ENCODE peak calls at places on chromosome 13, in five cellular contexts. U, H, Q, R and F are unnamed samples.

GRCh38 chr13:87089391-87089790 is 581.8 kb upstream of the SLITRK5 start:
- DNase-seq in U (no peak), Q (no peak), R (no peak), H (no peak), F (no peak)

GRCh38 chr13:85588359-85588758 is 210.9 kb downstream of the SLITRK6 start:
- DNase-seq in Q (no peak), U (no peak), R (no peak), H (no peak), F (no peak)

GRCh38 chr13:71605744-71606143 is 261.3 kb downstream of the DACH1 start:
- DNase-seq in U (no peak), R (no peak), H (no peak), Q (no peak), F (no peak)

GRCh38 chr13:97274782-97275252 is 52.7 kb downstream of the MBNL2 start:
- DNase-seq in Q (no peak), R (no peak), U (no peak), H (no peak), F (peak)

GRCh38 chr13:33303885-33304284 is 18.3 kb upstream of the STARD13 start:
- DNase-seq in U (no peak), H (no peak), R (no peak), Q (no peak), F (no peak)

GRCh38 chr13:99083976-99084375 is 106.1 kb upstream of the DOCK9 start:
- DNase-seq in R (no peak), Q (no peak), U (no peak), H (peak), F (no peak)

GRCh38 chr13:34290661-34291060 is 472.7 kb downstream of the RFC3 start:
- DNase-seq in H (no peak), Q (no peak), U (no peak), R (no peak), F (no peak)

GRCh38 chr13:25377244-25377962 is 5.6 kb downstream of the ATP8A2 start:
- DNase-seq in R (no peak), H (no peak), U (no peak), Q (no peak), F (no peak)

GRCh38 chr13:59566544-59566943 is 597.2 kb downstream of the DIAPH3 start:
- DNase-seq in Q (no peak), H (no peak), U (no peak), R (no peak), F (no peak)

GRCh38 chr13:106446011-106446410 is 89.5 kb downstream of the EFNB2 start:
- DNase-seq in U (no peak), R (no peak), H (no peak), Q (no peak), F (no peak)

GRCh38 chr13:105874808-105875207 is 660.7 kb downstream of the EFNB2 start:
- DNase-seq in U (no peak), R (no peak), H (no peak), Q (no peak), F (no peak)

GRCh38 chr13:44436589-44437337 is 63.1 kb downstream of the SERP2 start:
- DNase-seq in H (peak), U (peak), R (peak), Q (peak), F (peak)

GRCh38 chr13:94129490-94129894 is 350.0 kb downstream of the DCT start:
- DNase-seq in U (no peak), R (no peak), Q (no peak), H (no peak), F (no peak)

GRCh38 chr13:42762251-42762650 is 19.1 kb upstream of the FAM216B start:
- DNase-seq in H (no peak), R (no peak), Q (no peak), U (no peak), F (no peak)

GRCh38 chr13:105603283-105603682 is 932.2 kb downstream of the EFNB2 start:
- DNase-seq in U (no peak), R (peak), H (no peak), Q (no peak), F (no peak)

GRCh38 chr13:27353166-27353583 is 71.2 kb upstream of the GTF3A start:
- DNase-seq in H (no peak), U (no peak), Q (no peak), R (no peak), F (no peak)

GRCh38 chr13:100530645-100531044 is 57.9 kb downstream of the GGACT start:
- DNase-seq in Q (no peak), R (no peak), H (no peak), U (peak), F (no peak)

GRCh38 chr13:107512551-107512950 is 702.8 kb downstream of the LIG4 start:
- DNase-seq in H (no peak), R (no peak), U (no peak), Q (no peak), F (no peak)

GRCh38 chr13:101307181-101307701 is 109.1 kb downstream of the NALCN start:
- DNase-seq in R (no peak), Q (no peak), U (no peak), H (no peak), F (peak)

GRCh38 chr13:95264225-95264624 is 37.0 kb downstream of the ABCC4 start:
- DNase-seq in H (no peak), Q (no peak), U (no peak), R (no peak), F (no peak)

GRCh38 chr13:113843063-113843654 is 20.7 kb downstream of the GAS6 start:
- DNase-seq in R (no peak), H (no peak), U (no peak), Q (peak), F (no peak)

GRCh38 chr13:108859202-108860012 is 230.0 kb downstream of the MYO16 start:
- DNase-seq in R (no peak), H (no peak), U (no peak), Q (no peak), F (peak)

GRCh38 chr13:97068146-97068545 is 73.9 kb upstream of the OXGR1 start:
- DNase-seq in H (no peak), Q (no peak), R (no peak), U (no peak), F (no peak)

GRCh38 chr13:44274838-44275237 is 98.8 kb upstream of the SERP2 start:
- DNase-seq in H (peak), U (no peak), Q (no peak), R (no peak), F (no peak)

GRCh38 chr13:97875218-97875617 is 78.3 kb upstream of the IPO5 start:
- DNase-seq in H (no peak), U (no peak), Q (no peak), R (no peak), F (no peak)

GRCh38 chr13:110047511-110047910 is 259.4 kb downstream of the COL4A1 start:
- DNase-seq in Q (no peak), R (no peak), H (no peak), U (peak), F (peak)

GRCh38 chr13:69796256-69796655 is 311.4 kb upstream of the ATXN8OS start:
- DNase-seq in U (no peak), R (no peak), Q (no peak), H (no peak), F (no peak)

DNA sequence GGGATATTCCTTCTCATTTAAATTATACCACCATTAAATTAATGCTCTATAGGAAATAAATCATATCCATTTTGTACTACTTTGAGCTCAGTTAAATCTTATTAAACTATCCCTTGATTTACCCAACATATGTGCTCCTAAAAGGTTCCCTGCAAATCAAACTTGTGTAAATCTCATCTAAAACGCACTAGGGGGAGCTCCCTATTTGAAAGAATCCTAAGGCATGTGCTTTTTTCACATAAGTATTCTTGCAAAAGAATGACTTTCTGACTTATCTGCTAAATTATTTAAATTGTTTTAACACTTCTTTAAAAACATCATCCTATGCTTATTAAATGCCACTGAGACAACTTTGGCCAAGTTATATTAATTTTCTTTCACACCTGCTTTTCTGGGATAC is 7.9 kb downstream of the INTS6 start:
- DNase-seq in H (no peak), U (no peak), Q (no peak), R (no peak), F (no peak)
- TF ChIP-seq CTCF in H (no peak), U (peak), Q (no peak), R (no peak), F (peak)

GRCh38 chr13:29522044-29522685 is 73.3 kb downstream of the SLC7A1 start:
- DNase-seq in H (no peak), R (no peak), U (peak), Q (peak), F (no peak)
- H3K4me3 ChIP-seq in H (no peak), R (no peak), U (no peak), Q (no peak), F (no peak)

GRCh38 chr13:76886005-76886291 is 257 bp downstream of the KCTD12 start:
- DNase-seq in H (no peak), U (no peak), R (no peak), Q (peak), F (no peak)

GRCh38 chr13:76886292-76887061 is at the start of gene KCTD12:
- DNase-seq in R (peak), Q (peak), U (peak), H (peak), F (peak)

GRCh38 chr13:76884167-76884566 is 2.0 kb downstream of the KCTD12 start:
- DNase-seq in Q (no peak), U (peak), H (no peak), R (peak), F (no peak)

GRCh38 chr13:76884571-76885202 is 1.5 kb downstream of the KCTD12 start:
- DNase-seq in R (no peak), H (no peak), Q (no peak), U (no peak), F (no peak)

GRCh38 chr13:76885203-76886004 is 801 bp downstream of the KCTD12 start:
- DNase-seq in H (peak), U (peak), R (peak), Q (peak), F (peak)
- TF ChIP-seq CTCF in H (no peak), U (peak), R (peak), Q (no peak), F (peak)

DNA sequence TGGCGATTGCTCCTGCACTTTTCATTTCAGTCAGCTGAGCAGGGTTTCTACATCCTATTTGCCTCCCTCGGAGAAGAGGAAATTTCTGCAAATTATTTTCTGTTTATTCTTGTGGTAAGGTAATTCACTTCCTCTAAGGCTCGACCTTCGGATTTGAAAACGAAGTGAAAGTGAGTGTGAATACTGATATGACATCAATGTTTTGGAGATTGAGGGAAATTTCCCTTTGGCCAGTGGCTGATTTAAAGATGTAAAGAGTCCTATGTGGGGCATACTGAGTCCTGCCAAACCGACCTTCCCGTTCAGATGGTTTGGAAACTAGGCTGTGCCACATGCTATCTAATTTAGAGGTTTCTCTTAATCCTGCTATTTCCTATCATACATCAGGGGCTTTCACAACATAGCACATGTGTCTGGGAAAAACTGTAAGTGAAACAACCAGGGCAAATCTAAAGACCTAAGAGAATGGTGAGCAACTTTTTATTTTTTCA is 112.4 kb downstream of the POSTN start:
- DNase-seq in R (no peak), U (no peak), Q (no peak), H (no peak), F (no peak)
- H3K4me3 ChIP-seq in R (no peak), U (no peak), Q (no peak), H (no peak), F (no peak)

GRCh38 chr13:63567031-63567430 is 2151.4 kb upstream of the PCDH20 start:
- DNase-seq in H (no peak), U (no peak), Q (no peak), R (no peak), F (no peak)
- TF ChIP-seq CTCF in H (no peak), U (no peak), Q (no peak), R (no peak), F (no peak)

GRCh38 chr13:40185393-40185792 is 481.0 kb downstream of the FOXO1 start:
- DNase-seq in H (no peak), R (no peak), U (no peak), Q (no peak), F (no peak)
- H3K4me3 ChIP-seq in H (no peak), R (no peak), U (no peak), Q (no peak), F (no peak)